ENCODE peak calls at places on chromosomes 6 and 20, in ten cellular contexts. K is fibroblast of lung, W is MM.1S, N is IMR-90, X is neural progenitor cell, Q is K562, Y is mammary epithelial cell, Z is HepG2, A is mesendoderm, C is mesenchymal stem cell. R is an unnamed sample.

GRCh38 chr6:24667378-24667803 is 514 bp downstream of the ACOT13 start:
- DNase-seq in K (peak; percentile 5), W (no peak), N (peak; percentile 23), X (no peak), Q (peak; percentile 51), Y (no peak), Z (peak; percentile 54), A (peak; percentile 22), C (no peak), R (no peak)

GRCh38 chr6:151022492-151022891 is 157.0 kb downstream of the MTHFD1L start:
- DNase-seq in K (no peak), W (no peak), N (no peak), X (peak; percentile 29), Q (no peak), Y (no peak), Z (no peak), A (peak; percentile 42), C (peak; percentile 50), R (no peak)

GRCh38 chr6:168116975-168117899 is 38.2 kb upstream of the FRMD1 start:
- DNase-seq in K (no peak), W (no peak), N (no peak), X (no peak), Q (peak; percentile 42), Y (no peak), Z (peak; percentile 58), A (no peak), C (peak; percentile 11), R (no peak)

GRCh38 chr6:133956413-133957049 is 3.5 kb downstream of the TBPL1 start:
- DNase-seq in K (no peak), W (no peak), N (no peak), X (no peak), Q (peak; percentile 40), Y (no peak), Z (no peak), A (no peak), C (no peak), R (no peak)

GRCh38 chr6:57262901-57263694 is 41.0 kb upstream of the RAB23 start:
- DNase-seq in K (peak; percentile 99), W (no peak), N (peak; percentile 98), X (no peak), Q (no peak), Y (peak; percentile 49), Z (no peak), A (no peak), C (peak; percentile 85), R (peak; percentile 52)

GRCh38 chr20:46631212-46631869 is 19.9 kb downstream of the SLC13A3 start:
- DNase-seq in K (no peak), W (no peak), N (peak; percentile 15), X (peak; percentile 40), Q (peak; percentile 57), Y (peak; percentile 26), Z (peak; percentile 98), A (peak; percentile 70), C (peak; percentile 12), R (no peak)

GRCh38 chr6:165751486-165751885 is 88.4 kb upstream of the PDE10A start:
- DNase-seq in K (no peak), W (no peak), N (no peak), X (no peak), Q (no peak), Y (no peak), Z (no peak), A (no peak), C (no peak), R (no peak)

GRCh38 chr6:110537208-110538123 is 61.1 kb upstream of the SLC22A16 start:
- DNase-seq in K (peak; percentile 96), W (no peak), N (peak; percentile 97), X (no peak), Q (peak; percentile 21), Y (peak; percentile 99), Z (peak; percentile 73), A (peak; percentile 52), C (peak; percentile 96), R (peak; percentile 97)

GRCh38 chr6:42352856-42353564 is 98.7 kb downstream of the TRERF1 start:
- DNase-seq in K (peak; percentile 70), W (no peak), N (peak; percentile 90), X (no peak), Q (no peak), Y (peak; percentile 52), Z (no peak), A (no peak), C (no peak), R (no peak)

DNA sequence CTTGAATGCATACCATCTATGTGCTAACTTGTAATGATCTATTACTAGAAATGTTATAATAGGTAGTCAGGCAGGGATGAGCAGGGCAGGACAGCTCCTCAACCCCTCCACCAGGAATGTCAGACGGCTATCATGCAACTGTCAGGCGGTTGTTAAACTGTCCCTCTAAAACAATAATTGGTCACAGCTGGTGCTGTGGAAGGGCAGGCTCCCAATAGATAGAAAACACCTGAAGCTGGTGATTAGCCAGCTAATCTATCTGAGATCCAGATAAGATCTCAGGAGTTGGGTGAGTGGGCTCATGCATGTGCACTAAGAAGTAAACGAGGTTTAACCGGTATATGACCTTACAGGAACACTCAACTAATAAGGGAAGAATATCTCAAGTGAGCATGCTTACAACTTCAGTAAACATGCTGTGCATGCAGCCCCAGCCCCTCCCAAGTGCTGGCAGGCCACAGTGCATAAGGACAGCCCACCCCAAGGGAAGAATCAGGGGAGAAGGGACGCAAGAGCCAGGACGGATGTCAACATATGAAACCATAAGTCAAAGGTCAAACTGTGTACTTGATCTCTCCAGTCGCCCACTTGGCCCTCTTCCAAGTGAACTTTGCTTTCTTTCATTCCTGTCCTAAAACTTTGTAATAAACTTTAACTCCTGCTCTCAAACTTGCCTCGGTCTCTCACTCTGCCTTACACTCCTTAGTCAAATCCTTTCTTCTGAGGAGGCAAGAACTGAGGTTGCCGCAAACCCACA is 566.2 kb upstream of the NRSN1 start:
- DNase-seq in K (no peak), W (no peak), N (no peak), X (no peak), Q (no peak), Y (no peak), Z (peak; percentile 45), A (peak; percentile 54), C (no peak), R (no peak)
- H3K9ac ChIP-seq in K (no peak overlapping the region), W (no peak overlapping the region), N (no peak overlapping the region), X (no peak overlapping the region), Q (no peak overlapping the region), Y (no peak overlapping the region), Z (no peak overlapping the region), A (no peak overlapping the region), C (no peak overlapping the region), R (no peak overlapping the region)

DNA sequence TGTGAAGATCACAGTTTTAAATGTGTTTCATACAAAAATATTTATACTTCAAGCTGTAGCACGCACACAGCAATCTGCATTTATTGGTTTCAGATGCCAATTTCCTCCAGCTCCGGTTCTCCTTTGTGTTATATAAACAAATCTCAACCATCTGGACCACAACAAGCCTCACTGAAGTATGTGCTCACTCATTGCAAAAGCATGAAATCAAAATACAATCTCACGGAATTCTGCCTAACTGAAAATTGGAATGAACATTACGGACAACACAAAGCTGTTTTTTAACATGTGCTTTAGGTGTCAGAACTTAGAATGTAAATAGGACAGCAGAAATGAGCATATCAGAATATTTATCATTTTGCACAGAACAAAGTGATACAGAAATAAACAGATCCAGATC is 38.0 kb downstream of the RCAN2 start:
- DNase-seq in K (peak; percentile 72), W (no peak), N (peak; percentile 70), X (no peak), Q (no peak), Y (peak; percentile 45), Z (no peak), A (no peak), C (peak; percentile 46), R (no peak)
- H3K9ac ChIP-seq in K (no peak overlapping the region), W (no peak overlapping the region), N (no peak overlapping the region), X (no peak overlapping the region), Q (no peak overlapping the region), Y (no peak overlapping the region), Z (no peak overlapping the region), A (no peak overlapping the region), C (peak overlapping the region; percentile 20), R (no peak overlapping the region)

DNA sequence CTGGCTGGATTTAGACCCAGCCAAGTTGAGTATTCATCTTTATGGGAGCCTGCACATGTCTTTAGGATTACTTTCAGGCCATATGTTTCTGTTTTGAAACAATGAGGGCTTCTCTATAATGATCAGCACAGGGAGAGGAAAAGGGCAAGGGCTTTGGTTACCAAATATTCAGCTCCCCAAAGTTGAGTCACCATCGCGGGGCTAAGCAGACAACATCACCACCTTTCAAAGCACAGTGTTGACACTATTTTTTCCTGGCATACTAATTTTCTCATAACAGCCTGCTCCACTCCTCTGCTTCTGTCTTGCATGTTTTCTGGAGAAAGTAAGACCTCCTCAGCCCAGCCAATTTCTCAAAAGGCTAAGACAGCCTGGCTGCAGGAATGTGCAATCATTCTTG is 4.9 kb downstream of the SCML4 start:
- DNase-seq in K (no peak), W (no peak), N (no peak), X (no peak), Q (no peak), Y (peak; percentile 45), Z (no peak), A (no peak), C (no peak), R (no peak)
- H3K9ac ChIP-seq in K (no peak overlapping the region), W (no peak overlapping the region), N (no peak overlapping the region), X (no peak overlapping the region), Q (no peak overlapping the region), Y (no peak overlapping the region), Z (no peak overlapping the region), A (no peak overlapping the region), C (no peak overlapping the region), R (no peak overlapping the region)

DNA sequence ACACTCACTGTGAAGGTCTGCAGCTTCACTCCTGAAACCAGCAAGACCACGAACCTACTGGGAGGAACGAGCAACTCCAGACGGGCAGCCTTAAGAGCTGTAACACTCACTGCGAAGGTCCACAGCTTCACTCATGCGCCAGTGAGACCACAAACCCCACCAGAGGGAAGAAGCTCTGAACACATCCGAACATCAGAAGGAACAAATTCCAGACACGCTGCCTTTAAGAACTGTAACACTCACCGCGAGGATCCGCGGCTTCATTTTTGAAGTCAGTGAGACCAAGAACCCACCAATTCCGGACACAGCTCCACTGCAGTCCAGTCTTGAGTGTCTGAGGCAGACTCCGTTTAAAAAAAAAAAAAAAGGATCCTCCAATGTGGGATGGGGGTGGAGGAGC is 60.4 kb upstream of the ERVFRD-1 start:
- DNase-seq in K (no peak), W (no peak), N (no peak), X (no peak), Q (no peak), Y (no peak), Z (no peak), A (no peak), C (no peak), R (no peak)
- H3K9ac ChIP-seq in K (no peak overlapping the region), W (no peak overlapping the region), N (no peak overlapping the region), X (no peak overlapping the region), Q (no peak overlapping the region), Y (no peak overlapping the region), Z (no peak overlapping the region), A (no peak overlapping the region), C (no peak overlapping the region), R (no peak overlapping the region)

GRCh38 chr6:128882991-128883571 is at the start of gene LAMA2:
- DNase-seq in K (peak; percentile 76), W (no peak), N (peak; percentile 55), X (peak; percentile 84), Q (no peak), Y (no peak), Z (peak; percentile 7), A (peak; percentile 95), C (peak; percentile 83), R (peak; percentile 38)
- H3K9ac ChIP-seq in K (peak within 1 kb of the TSS; percentile 65), W (no peak within 1 kb of the TSS), N (peak within 1 kb of the TSS; percentile 65), X (no peak within 1 kb of the TSS), Q (no peak within 1 kb of the TSS), Y (no peak within 1 kb of the TSS), Z (no peak within 1 kb of the TSS), A (peak within 1 kb of the TSS; percentile 83), C (peak within 1 kb of the TSS; percentile 88), R (no peak within 1 kb of the TSS)

R was measured in endothelial cell of umbilical vein.